ENCODE peak calls at places on chromosomes 6 and 20, in ten cellular contexts. T is GM18507; H is nephron progenitor cell; N is foreskin melanocyte; S is progenitor cell of endocrine pancreas; P is activated naive CD4-positive, alpha-beta T cell; M is lower lobe of right lung; C is lower leg skin; Q is HEK293T; A is AG08396. B is an unnamed sample.

GRCh38 chr6:37548067-37548674 is 48.5 kb upstream of the CCDC167 start:
- DNase-seq in A (no peak), S (no peak), T (no peak), N (no peak), Q (no peak), M (no peak), C (no peak), P (no peak), H (no peak), B (no peak)

GRCh38 chr20:21702553-21703467 is 2.7 kb upstream of the PAX1 start:
- DNase-seq in M (no peak), A (peak), S (peak), Q (peak), P (no peak), N (peak), C (no peak), H (peak), T (no peak), B (peak)

GRCh38 chr20:48818481-48818987 is 9.3 kb downstream of the PREX1 start:
- DNase-seq in A (no peak), N (no peak), Q (no peak), P (no peak), T (no peak), H (no peak), S (no peak), M (no peak), C (no peak), B (no peak)

GRCh38 chr6:12196326-12196936 is 93.7 kb upstream of the EDN1 start:
- DNase-seq in M (no peak), N (peak), C (no peak), S (no peak), A (peak), Q (no peak), H (no peak), P (no peak), T (no peak), B (no peak)

GRCh38 chr6:148370171-148370570 is 27.5 kb downstream of the SASH1 start:
- DNase-seq in P (no peak), N (no peak), H (no peak), Q (no peak), C (no peak), A (no peak), M (no peak), S (no peak), T (no peak), B (no peak)

GRCh38 chr20:40992349-40993113 is 36.1 kb upstream of the TOP1 start:
- DNase-seq in N (no peak), Q (no peak), P (no peak), C (no peak), S (no peak), H (no peak), T (no peak), A (no peak), M (no peak), B (peak)

GRCh38 chr6:30613251-30614043 is 3.6 kb downstream of the PPP1R10 start:
- DNase-seq in S (no peak), Q (no peak), N (no peak), A (no peak), T (no peak), H (no peak), C (no peak), P (no peak), M (no peak), B (peak)

GRCh38 chr6:144746902-144747469 is 461.9 kb downstream of the UTRN start:
- DNase-seq in M (no peak), S (no peak), T (no peak), A (no peak), H (no peak), P (no peak), Q (no peak), N (no peak), C (no peak), B (no peak)

GRCh38 chr20:19794941-19795340 is 36.9 kb downstream of the RIN2 start:
- DNase-seq in Q (no peak), H (no peak), T (no peak), C (no peak), S (no peak), P (no peak), M (no peak), N (no peak), A (no peak), B (no peak)

GRCh38 chr6:84688187-84688878 is 76.1 kb downstream of the TBX18 start:
- DNase-seq in N (no peak), T (no peak), M (no peak), Q (no peak), A (no peak), P (no peak), C (no peak), S (no peak), H (no peak), B (no peak)

GRCh38 chr20:47727170-47727880 is 58.0 kb downstream of the SULF2 start:
- DNase-seq in S (no peak), M (peak), N (no peak), P (no peak), T (peak), C (peak), A (no peak), Q (no peak), H (no peak), B (peak)

GRCh38 chr20:9079038-9079731 is 10.3 kb downstream of the PLCB4 start:
- DNase-seq in S (no peak), Q (no peak), A (no peak), T (no peak), N (no peak), H (no peak), P (no peak), C (no peak), M (no peak), B (no peak)

GRCh38 chr20:19974621-19975435 is 42.3 kb upstream of the NAA20 start:
- DNase-seq in P (no peak), N (peak), H (peak), Q (no peak), M (peak), A (peak), S (no peak), C (peak), T (no peak), B (no peak)

GRCh38 chr6:64252256-64252655 is 616.7 kb downstream of the PHF3 start:
- DNase-seq in A (no peak), T (no peak), C (no peak), N (no peak), H (no peak), M (no peak), P (no peak), S (no peak), Q (no peak), B (no peak)

GRCh38 chr6:11938285-11938890 is 73.7 kb upstream of the HIVEP1 start:
- DNase-seq in Q (no peak), H (peak), S (no peak), N (no peak), T (no peak), M (no peak), P (no peak), A (no peak), C (no peak), B (no peak)

GRCh38 chr6:90537723-90538407 is 49.0 kb downstream of the MAP3K7 start:
- DNase-seq in C (no peak), Q (no peak), M (no peak), A (no peak), T (no peak), N (peak), S (no peak), H (no peak), P (no peak), B (peak)

GRCh38 chr20:7940341-7940740 is at the start of gene HAO1:
- DNase-seq in A (no peak), P (no peak), T (no peak), N (no peak), S (no peak), Q (no peak), C (no peak), H (no peak), M (no peak), B (no peak)

GRCh38 chr6:47203266-47203967 is 106.3 kb downstream of the TNFRSF21 start:
- DNase-seq in N (no peak), P (no peak), H (no peak), A (no peak), Q (no peak), M (no peak), S (no peak), C (no peak), T (peak), B (no peak)

GRCh38 chr6:37822851-37823682 is 3.5 kb downstream of the ZFAND3 start:
- DNase-seq in N (no peak), A (no peak), C (no peak), S (no peak), T (no peak), Q (no peak), M (no peak), P (no peak), H (no peak), B (no peak)

GRCh38 chr20:63325554-63326313 is 32.7 kb downstream of the COL20A1 start:
- DNase-seq in P (no peak), Q (no peak), T (no peak), A (no peak), C (no peak), H (no peak), M (no peak), S (no peak), N (no peak), B (no peak)